ENCODE peak calls at places on chromosomes 13 and 19, in five cellular contexts. One of them, this sample, is unnamed.

GRCh38 chr19:1425102-1425842 is 12.9 kb upstream of the RPS15 start:
- DNase-seq in fibroblast of the aortic adventitia: no peak
- DNase-seq in Right ventricle myocardium superior: no peak
- DNase-seq in LNCaP clone FGC: no peak
- DNase-seq in bronchial epithelial cell: peak
- DNase-seq in this sample: no peak

GRCh38 chr19:13238891-13239534 is 88.8 kb downstream of the IER2 start:
- DNase-seq in fibroblast of the aortic adventitia: no peak
- DNase-seq in Right ventricle myocardium superior: no peak
- DNase-seq in LNCaP clone FGC: no peak
- DNase-seq in bronchial epithelial cell: no peak
- DNase-seq in this sample: no peak

GRCh38 chr13:105184221-105184620 is 1351.2 kb downstream of the EFNB2 start:
- DNase-seq in fibroblast of the aortic adventitia: no peak
- DNase-seq in Right ventricle myocardium superior: no peak
- DNase-seq in LNCaP clone FGC: no peak
- DNase-seq in bronchial epithelial cell: no peak
- DNase-seq in this sample: no peak

GRCh38 chr19:51548213-51548651 is 16.8 kb upstream of the SIGLEC6 start:
- DNase-seq in fibroblast of the aortic adventitia: no peak
- DNase-seq in Right ventricle myocardium superior: no peak
- DNase-seq in LNCaP clone FGC: no peak
- DNase-seq in bronchial epithelial cell: no peak
- DNase-seq in this sample: no peak

GRCh38 chr13:112899618-112900600 is 69.1 kb upstream of the MCF2L start:
- DNase-seq in fibroblast of the aortic adventitia: no peak
- DNase-seq in Right ventricle myocardium superior: no peak
- DNase-seq in LNCaP clone FGC: no peak
- DNase-seq in bronchial epithelial cell: no peak
- DNase-seq in this sample: no peak

GRCh38 chr19:3324405-3324856 is 42.0 kb upstream of the NFIC start:
- DNase-seq in fibroblast of the aortic adventitia: peak
- DNase-seq in Right ventricle myocardium superior: peak
- DNase-seq in LNCaP clone FGC: no peak
- DNase-seq in bronchial epithelial cell: no peak
- DNase-seq in this sample: peak

GRCh38 chr19:22882797-22883196 is 50.7 kb downstream of the ZNF723 start:
- DNase-seq in fibroblast of the aortic adventitia: peak
- DNase-seq in Right ventricle myocardium superior: no peak
- DNase-seq in LNCaP clone FGC: peak
- DNase-seq in bronchial epithelial cell: peak
- DNase-seq in this sample: peak

GRCh38 chr19:43723588-43723987 is 7.7 kb downstream of the IRGC start:
- DNase-seq in fibroblast of the aortic adventitia: no peak
- DNase-seq in Right ventricle myocardium superior: no peak
- DNase-seq in LNCaP clone FGC: no peak
- DNase-seq in bronchial epithelial cell: peak
- DNase-seq in this sample: peak

GRCh38 chr19:34075661-34076091 is 96.6 kb upstream of the LSM14A start:
- DNase-seq in fibroblast of the aortic adventitia: no peak
- DNase-seq in Right ventricle myocardium superior: no peak
- DNase-seq in LNCaP clone FGC: no peak
- DNase-seq in bronchial epithelial cell: no peak
- DNase-seq in this sample: no peak

GRCh38 chr19:23071087-23071511 is 45.7 kb upstream of the ZNF730 start:
- DNase-seq in fibroblast of the aortic adventitia: peak
- DNase-seq in Right ventricle myocardium superior: peak
- DNase-seq in LNCaP clone FGC: no peak
- DNase-seq in bronchial epithelial cell: no peak
- DNase-seq in this sample: peak

GRCh38 chr19:45682117-45682516 is 9.6 kb downstream of the SNRPD2 start:
- DNase-seq in fibroblast of the aortic adventitia: no peak
- DNase-seq in Right ventricle myocardium superior: no peak
- DNase-seq in LNCaP clone FGC: no peak
- DNase-seq in bronchial epithelial cell: no peak
- DNase-seq in this sample: no peak

GRCh38 chr13:27774651-27775050 is 17.6 kb upstream of the GSX1 start:
- DNase-seq in fibroblast of the aortic adventitia: no peak
- DNase-seq in Right ventricle myocardium superior: no peak
- DNase-seq in LNCaP clone FGC: no peak
- DNase-seq in bronchial epithelial cell: no peak
- DNase-seq in this sample: no peak

GRCh38 chr13:20294497-20294896 is 62.4 kb upstream of the GJB6 start:
- DNase-seq in fibroblast of the aortic adventitia: no peak
- DNase-seq in Right ventricle myocardium superior: no peak
- DNase-seq in LNCaP clone FGC: no peak
- DNase-seq in bronchial epithelial cell: no peak
- DNase-seq in this sample: peak

GRCh38 chr19:4556574-4557185 is 2.8 kb downstream of the SEMA6B start:
- DNase-seq in fibroblast of the aortic adventitia: no peak
- DNase-seq in Right ventricle myocardium superior: no peak
- DNase-seq in LNCaP clone FGC: no peak
- DNase-seq in bronchial epithelial cell: no peak
- DNase-seq in this sample: peak

GRCh38 chr19:16876904-16877361 is 11.9 kb upstream of the F2RL3 start:
- DNase-seq in fibroblast of the aortic adventitia: no peak
- DNase-seq in Right ventricle myocardium superior: no peak
- DNase-seq in LNCaP clone FGC: no peak
- DNase-seq in bronchial epithelial cell: no peak
- DNase-seq in this sample: peak